ENCODE peak calls at places on chromosomes 11 and 22, in eight cellular contexts. J, P, H, R, C, Q, V and Z are unnamed samples. For H3K27me3, the result is how much of the 10 kb centered on the place peaks cover.

GRCh38 chr22:32775957-32776356 is 25.5 kb upstream of the TIMP3 start:
- DNase-seq in J (no peak), P (no peak), H (no peak), R (peak), C (no peak), Q (no peak), V (no peak), Z (no peak)

GRCh38 chr11:128845334-128845780 is 21.7 kb downstream of the KCNJ1 start:
- DNase-seq in J (no peak), P (no peak), H (no peak), R (no peak), C (no peak), Q (no peak), V (no peak), Z (no peak)

GRCh38 chr22:50018608-50019291 is 6.2 kb upstream of the IL17REL start:
- DNase-seq in J (no peak), P (no peak), H (no peak), R (no peak), C (no peak), Q (no peak), V (no peak), Z (no peak)

GRCh38 chr11:11979487-11980117 is 28.8 kb downstream of the DKK3 start:
- DNase-seq in J (no peak), P (peak), H (no peak), R (no peak), C (no peak), Q (no peak), V (peak), Z (peak)

GRCh38 chr11:3222941-3223905 is 4.6 kb upstream of the MRGPRG start:
- DNase-seq in J (peak), P (no peak), H (no peak), R (no peak), C (no peak), Q (no peak), V (no peak), Z (no peak)

GRCh38 chr11:91158297-91158696 is 935.4 kb upstream of the CHORDC1 start:
- DNase-seq in J (no peak), P (peak), H (no peak), R (no peak), C (no peak), Q (no peak), V (no peak), Z (no peak)

GRCh38 chr22:24894220-24894975 is 52.1 kb downstream of the LHFPL7 start:
- DNase-seq in J (peak), P (peak), H (no peak), R (no peak), C (no peak), Q (peak), V (peak), Z (peak)

GRCh38 chr11:86116996-86117705 is 48.3 kb upstream of the PICALM start:
- DNase-seq in J (no peak), P (peak), H (no peak), R (no peak), C (no peak), Q (peak), V (peak), Z (peak)

GRCh38 chr22:24550028-24550901 is 4.7 kb downstream of the GUCD1 start:
- DNase-seq in J (no peak), P (no peak), H (no peak), R (no peak), C (no peak), Q (no peak), V (peak), Z (no peak)

GRCh38 chr11:22785251-22785650 is 44.4 kb downstream of the SVIP start:
- DNase-seq in J (no peak), P (peak), H (no peak), R (no peak), C (no peak), Q (peak), V (no peak), Z (peak)

GRCh38 chr22:23240639-23241389 is 60.5 kb downstream of the BCR start:
- DNase-seq in J (no peak), P (peak), H (no peak), R (peak), C (no peak), Q (peak), V (no peak), Z (no peak)

GRCh38 chr11:99376463-99376862 is 355.7 kb downstream of the CNTN5 start:
- DNase-seq in J (no peak), P (peak), H (no peak), R (no peak), C (no peak), Q (no peak), V (no peak), Z (no peak)

GRCh38 chr11:26976389-26976788 is 17.5 kb upstream of the FIBIN start:
- DNase-seq in J (no peak), P (peak), H (no peak), R (no peak), C (no peak), Q (peak), V (no peak), Z (peak)

GRCh38 chr22:37245740-37246139 is 1.7 kb upstream of the RAC2 start:
- DNase-seq in J (no peak), P (no peak), H (no peak), R (no peak), C (no peak), Q (no peak), V (no peak), Z (no peak)

GRCh38 chr22:37242395-37242918 is 1.6 kb downstream of the RAC2 start:
- DNase-seq in J (peak), P (peak), H (no peak), R (peak), C (peak), Q (peak), V (peak), Z (no peak)

GRCh38 chr22:37244922-37245722 is 1.1 kb upstream of the RAC2 start:
- DNase-seq in J (peak), P (no peak), H (no peak), R (no peak), C (no peak), Q (no peak), V (no peak), Z (no peak)

GRCh38 chr22:37243402-37244113 is 511 bp downstream of the RAC2 start:
- DNase-seq in J (no peak), P (no peak), H (no peak), R (no peak), C (no peak), Q (no peak), V (no peak), Z (no peak)

GRCh38 chr22:37244114-37244921 is at the start of gene RAC2:
- DNase-seq in J (peak), P (peak), H (no peak), R (peak), C (no peak), Q (peak), V (peak), Z (peak)
- H3K27ac ChIP-seq in J (peak), P (peak), H (no peak), R (peak), C (peak), Q (peak), V (no peak), Z (no peak)

GRCh38 chr11:69475141-69475865 is 6.2 kb upstream of the LINC01488 start:
- DNase-seq in J (no peak), P (no peak), H (no peak), R (no peak), C (no peak), Q (no peak), V (no peak), Z (no peak)

GRCh38 chr11:69472053-69472765 is 9.3 kb upstream of the LINC01488 start:
- DNase-seq in J (no peak), P (no peak), H (no peak), R (no peak), C (no peak), Q (no peak), V (no peak), Z (no peak)

GRCh38 chr11:69472766-69473519 is 8.5 kb upstream of the LINC01488 start:
- DNase-seq in J (no peak), P (no peak), H (no peak), R (no peak), C (no peak), Q (no peak), V (no peak), Z (no peak)

GRCh38 chr11:69474736-69475135 is 6.7 kb upstream of the LINC01488 start:
- DNase-seq in J (no peak), P (no peak), H (no peak), R (no peak), C (no peak), Q (no peak), V (no peak), Z (no peak)

GRCh38 chr11:69473520-69473894 is 8.0 kb upstream of the LINC01488 start:
- DNase-seq in J (no peak), P (no peak), H (no peak), R (no peak), C (no peak), Q (no peak), V (no peak), Z (no peak)
- H3K27me3 ChIP-seq in J (half or more), P (under half), H (under half), R (under half), C (under half), Q (under half), V (under half), Z (under half)

GRCh38 chr22:30695871-30696655 is 1.4 kb downstream of the OSBP2 start:
- DNase-seq in J (no peak), P (no peak), H (no peak), R (no peak), C (no peak), Q (no peak), V (no peak), Z (no peak)

GRCh38 chr22:30695351-30695762 is 683 bp downstream of the OSBP2 start:
- DNase-seq in J (no peak), P (no peak), H (no peak), R (no peak), C (no peak), Q (no peak), V (no peak), Z (no peak)

GRCh38 chr22:30694638-30695350 is at the start of gene OSBP2:
- DNase-seq in J (peak), P (peak), H (peak), R (peak), C (no peak), Q (no peak), V (peak), Z (no peak)

GRCh38 chr22:30691204-30691603 is 3.5 kb upstream of the OSBP2 start:
- DNase-seq in J (no peak), P (no peak), H (no peak), R (no peak), C (no peak), Q (no peak), V (no peak), Z (no peak)

DNA sequence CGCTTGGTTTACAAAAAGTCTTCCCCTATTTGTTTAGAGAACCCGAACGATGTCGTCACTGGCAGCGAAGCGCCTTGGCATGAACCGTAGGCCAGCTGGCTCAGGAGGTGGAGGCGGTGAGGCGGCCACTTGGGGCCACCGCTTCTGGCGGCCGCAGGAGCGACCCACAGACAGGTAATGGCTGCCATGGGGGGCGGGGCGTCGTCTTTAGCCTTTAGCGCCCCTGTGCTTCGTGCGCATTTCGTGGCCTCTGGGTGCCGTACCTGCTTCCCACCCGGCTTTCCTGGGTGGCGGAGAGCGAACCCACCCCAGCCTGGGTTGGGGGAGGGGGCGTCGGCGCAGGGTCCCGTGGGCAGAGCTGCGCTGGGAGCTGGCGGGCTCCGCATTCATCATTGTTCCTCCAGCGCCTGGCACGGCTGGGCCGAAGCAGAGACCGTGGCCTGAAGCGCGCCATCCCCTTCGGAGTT is 470 bp upstream of the OSBP2 start:
- DNase-seq in J (peak), P (peak), H (peak), R (no peak), C (no peak), Q (peak), V (peak), Z (no peak)
- H2AFZ ChIP-seq in J (peak), P (peak), H (peak), R (peak), C (peak), Q (peak), V (peak), Z (peak)

GRCh38 chr22:38717244-38717643 is 11.5 kb downstream of the GTPBP1 start:
- DNase-seq in J (no peak), P (no peak), H (no peak), R (no peak), C (no peak), Q (no peak), V (no peak), Z (no peak)
- H3K27ac ChIP-seq in J (no peak), P (no peak), H (no peak), R (no peak), C (no peak), Q (no peak), V (no peak), Z (no peak)